ENCODE peak calls at places on chromosome 19, in four cellular contexts. One of them, this sample, is unnamed. For H3K4me1, the result is how much of the 10 kb centered on the place peaks cover.

GRCh38 chr19:27754700-27755099 is 1458.3 kb downstream of the UQCRFS1 start:
- DNase-seq in IMR-90: no peak
- DNase-seq in H1: no peak
- DNase-seq in mesendoderm: no peak
- DNase-seq in this sample: no peak

GRCh38 chr19:7356899-7357627 is 8.3 kb downstream of the ARHGEF18 start:
- DNase-seq in IMR-90: no peak
- DNase-seq in H1: no peak
- DNase-seq in mesendoderm: no peak
- DNase-seq in this sample: no peak

GRCh38 chr19:40928859-40929258 is 46.8 kb upstream of the CYP2A7 start:
- DNase-seq in IMR-90: no peak
- DNase-seq in H1: no peak
- DNase-seq in mesendoderm: peak
- DNase-seq in this sample: no peak

GRCh38 chr19:40278361-40279045 is 6.6 kb downstream of the AKT2 start:
- DNase-seq in IMR-90: no peak
- DNase-seq in H1: no peak
- DNase-seq in mesendoderm: no peak
- DNase-seq in this sample: no peak

GRCh38 chr19:27822336-27822735 is 1390.6 kb downstream of the UQCRFS1 start:
- DNase-seq in IMR-90: no peak
- DNase-seq in H1: no peak
- DNase-seq in mesendoderm: no peak
- DNase-seq in this sample: no peak

GRCh38 chr19:49106648-49107135 is 7.5 kb upstream of the LIN7B start:
- DNase-seq in IMR-90: peak
- DNase-seq in H1: no peak
- DNase-seq in mesendoderm: peak
- DNase-seq in this sample: peak

GRCh38 chr19:31105761-31106160 is 243.5 kb downstream of the TSHZ3 start:
- DNase-seq in IMR-90: no peak
- DNase-seq in H1: no peak
- DNase-seq in mesendoderm: no peak
- DNase-seq in this sample: peak

GRCh38 chr19:16899566-16900075 is 10.8 kb downstream of the F2RL3 start:
- DNase-seq in IMR-90: no peak
- DNase-seq in H1: no peak
- DNase-seq in mesendoderm: peak
- DNase-seq in this sample: peak

GRCh38 chr19:57103573-57104277 is 16.1 kb upstream of the USP29 start:
- DNase-seq in IMR-90: peak
- DNase-seq in H1: no peak
- DNase-seq in mesendoderm: peak
- DNase-seq in this sample: peak

GRCh38 chr19:35904312-35905068 is 2.2 kb downstream of the HCST start:
- DNase-seq in IMR-90: no peak
- DNase-seq in H1: no peak
- DNase-seq in mesendoderm: no peak
- DNase-seq in this sample: no peak

GRCh38 chr19:55620410-55620809 is 4.0 kb downstream of the ZNF784 start:
- DNase-seq in IMR-90: peak
- DNase-seq in H1: no peak
- DNase-seq in mesendoderm: no peak
- DNase-seq in this sample: no peak

GRCh38 chr19:55712804-55713631 is 25.2 kb downstream of the NLRP9 start:
- DNase-seq in IMR-90: no peak
- DNase-seq in H1: no peak
- DNase-seq in mesendoderm: no peak
- DNase-seq in this sample: no peak

GRCh38 chr19:30498707-30499106 is 126.5 kb downstream of the ZNF536 start:
- DNase-seq in IMR-90: no peak
- DNase-seq in H1: peak
- DNase-seq in mesendoderm: peak
- DNase-seq in this sample: peak

GRCh38 chr19:57280913-57281425 is 684 bp downstream of the ZNF460 start:
- DNase-seq in IMR-90: no peak
- DNase-seq in H1: no peak
- DNase-seq in mesendoderm: no peak
- DNase-seq in this sample: no peak

GRCh38 chr19:54684537-54684936 is 21.8 kb downstream of the LILRB4 start:
- DNase-seq in IMR-90: no peak
- DNase-seq in H1: no peak
- DNase-seq in mesendoderm: peak
- DNase-seq in this sample: no peak

GRCh38 chr19:57052102-57052501 is 67.7 kb upstream of the USP29 start:
- DNase-seq in IMR-90: no peak
- DNase-seq in H1: no peak
- DNase-seq in mesendoderm: no peak
- DNase-seq in this sample: no peak

GRCh38 chr19:35861640-35862160 is 5.0 kb downstream of the KIRREL2 start:
- DNase-seq in IMR-90: no peak
- DNase-seq in H1: no peak
- DNase-seq in mesendoderm: no peak
- DNase-seq in this sample: no peak

GRCh38 chr19:18776736-18777135 is 14.4 kb downstream of the COMP start:
- DNase-seq in IMR-90: peak
- DNase-seq in H1: no peak
- DNase-seq in mesendoderm: peak
- DNase-seq in this sample: no peak

GRCh38 chr19:47698631-47699359 is 14.4 kb upstream of the EHD2 start:
- DNase-seq in IMR-90: no peak
- DNase-seq in H1: no peak
- DNase-seq in mesendoderm: no peak
- DNase-seq in this sample: no peak

GRCh38 chr19:49200238-49200862 is 42.8 kb downstream of the TRPM4 start:
- DNase-seq in IMR-90: no peak
- DNase-seq in H1: no peak
- DNase-seq in mesendoderm: peak
- DNase-seq in this sample: peak

GRCh38 chr19:47813304-47813994 is 8.3 kb upstream of the CRX start:
- DNase-seq in IMR-90: peak
- DNase-seq in H1: peak
- DNase-seq in mesendoderm: peak
- DNase-seq in this sample: peak

GRCh38 chr19:35066691-35067563 is 25.4 kb downstream of the HPN start:
- DNase-seq in IMR-90: peak
- DNase-seq in H1: peak
- DNase-seq in mesendoderm: peak
- DNase-seq in this sample: peak

GRCh38 chr19:16846901-16847300 is 17.7 kb downstream of the SIN3B start:
- DNase-seq in IMR-90: no peak
- DNase-seq in H1: no peak
- DNase-seq in mesendoderm: no peak
- DNase-seq in this sample: no peak

GRCh38 chr19:17553256-17553655 is 2.2 kb upstream of the COLGALT1 start:
- DNase-seq in IMR-90: peak
- DNase-seq in H1: no peak
- DNase-seq in mesendoderm: no peak
- DNase-seq in this sample: peak

GRCh38 chr19:41530761-41531301 is 45.1 kb upstream of the CEACAM21 start:
- DNase-seq in IMR-90: no peak
- DNase-seq in H1: no peak
- DNase-seq in mesendoderm: no peak
- DNase-seq in this sample: no peak

GRCh38 chr19:28980236-28980868 is 232.6 kb downstream of the UQCRFS1 start:
- DNase-seq in IMR-90: peak
- DNase-seq in H1: no peak
- DNase-seq in mesendoderm: peak
- DNase-seq in this sample: peak

GRCh38 chr19:2527716-2528115 is 51.8 kb downstream of the GADD45B start:
- DNase-seq in IMR-90: no peak
- DNase-seq in H1: no peak
- DNase-seq in mesendoderm: no peak
- DNase-seq in this sample: peak

GRCh38 chr19:2524361-2524839 is 48.5 kb downstream of the GADD45B start:
- DNase-seq in IMR-90: no peak
- DNase-seq in H1: no peak
- DNase-seq in mesendoderm: no peak
- DNase-seq in this sample: no peak

GRCh38 chr19:2527171-2527570 is 51.2 kb downstream of the GADD45B start:
- DNase-seq in IMR-90: no peak
- DNase-seq in H1: no peak
- DNase-seq in mesendoderm: no peak
- DNase-seq in this sample: no peak

GRCh38 chr19:2524840-2525723 is 49.2 kb downstream of the GADD45B start:
- DNase-seq in IMR-90: peak
- DNase-seq in H1: no peak
- DNase-seq in mesendoderm: peak
- DNase-seq in this sample: no peak

GRCh38 chr19:2523630-2524311 is 47.8 kb downstream of the GADD45B start:
- DNase-seq in IMR-90: peak
- DNase-seq in H1: no peak
- DNase-seq in mesendoderm: peak
- DNase-seq in this sample: no peak
- H3K56ac ChIP-seq in IMR-90: no peak
- H3K56ac ChIP-seq in H1: no peak
- H3K56ac ChIP-seq in mesendoderm: no peak
- H3K56ac ChIP-seq in this sample: no peak

GRCh38 chr19:50266041-50266440 is 62.6 kb downstream of the MYH14 start:
- DNase-seq in IMR-90: no peak
- DNase-seq in H1: no peak
- DNase-seq in mesendoderm: no peak
- DNase-seq in this sample: no peak
- H2AK5ac ChIP-seq in IMR-90: no peak
- H2AK5ac ChIP-seq in H1: no peak
- H2AK5ac ChIP-seq in mesendoderm: no peak
- H2AK5ac ChIP-seq in this sample: no peak

DNA sequence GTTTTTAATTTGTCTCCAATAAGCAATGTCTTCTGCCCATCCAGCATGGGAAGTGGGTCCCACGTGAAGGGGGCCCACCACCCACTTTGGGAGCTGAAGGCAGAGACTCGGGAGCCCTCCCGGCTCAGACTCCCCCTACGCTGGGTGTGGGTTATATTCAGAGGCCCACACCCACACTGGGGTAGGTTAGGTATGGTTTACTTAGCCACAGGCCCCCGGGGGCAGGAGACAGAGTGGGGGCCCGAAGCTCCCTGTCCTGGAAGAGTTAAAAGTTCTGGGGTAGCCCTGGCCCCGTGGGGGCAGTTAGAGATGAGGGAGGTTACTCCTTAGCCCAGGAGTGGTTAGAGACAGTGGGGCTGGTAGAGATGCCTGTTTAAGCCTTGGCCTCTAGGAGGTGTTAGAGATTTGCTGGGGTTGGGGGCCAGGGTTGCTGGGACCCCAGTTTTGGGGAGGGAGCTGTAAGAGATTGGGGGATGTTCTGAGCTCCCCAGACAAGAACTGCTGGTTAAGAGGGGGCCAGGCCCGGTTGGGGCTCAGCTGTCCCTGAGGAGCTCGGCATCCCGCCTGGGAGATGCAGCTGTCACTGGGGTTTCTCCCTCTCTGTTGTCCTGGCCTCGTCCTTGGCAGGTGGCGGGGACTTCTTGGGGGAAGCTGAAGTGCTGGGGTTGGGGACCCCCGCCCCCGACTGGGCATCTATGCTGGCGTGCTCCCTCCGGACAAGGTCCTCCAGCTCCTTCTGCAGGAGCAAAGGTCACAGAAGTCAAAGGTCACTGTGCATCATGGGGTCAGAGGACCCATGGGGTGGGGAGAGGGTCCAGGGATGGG is 712 bp upstream of the RINL start:
- DNase-seq in IMR-90: no peak
- DNase-seq in H1: no peak
- DNase-seq in mesendoderm: no peak
- DNase-seq in this sample: no peak
- H3K4me1 ChIP-seq in IMR-90: under half
- H3K4me1 ChIP-seq in H1: under half
- H3K4me1 ChIP-seq in mesendoderm: under half
- H3K4me1 ChIP-seq in this sample: under half

GRCh38 chr19:658916-659839 is 3.8 kb downstream of the RNF126 start:
- DNase-seq in IMR-90: no peak
- DNase-seq in H1: no peak
- DNase-seq in mesendoderm: no peak
- DNase-seq in this sample: no peak

GRCh38 chr19:657611-658010 is 5.4 kb downstream of the RNF126 start:
- DNase-seq in IMR-90: no peak
- DNase-seq in H1: no peak
- DNase-seq in mesendoderm: no peak
- DNase-seq in this sample: no peak

GRCh38 chr19:658059-658839 is 4.8 kb downstream of the RNF126 start:
- DNase-seq in IMR-90: no peak
- DNase-seq in H1: no peak
- DNase-seq in mesendoderm: no peak
- DNase-seq in this sample: no peak

GRCh38 chr19:655691-656090 is 7.3 kb downstream of the RNF126 start:
- DNase-seq in IMR-90: no peak
- DNase-seq in H1: no peak
- DNase-seq in mesendoderm: no peak
- DNase-seq in this sample: no peak

GRCh38 chr19:656751-657559 is 6.1 kb downstream of the RNF126 start:
- DNase-seq in IMR-90: no peak
- DNase-seq in H1: no peak
- DNase-seq in mesendoderm: no peak
- DNase-seq in this sample: no peak
- H3K56ac ChIP-seq in IMR-90: no peak
- H3K56ac ChIP-seq in H1: no peak
- H3K56ac ChIP-seq in mesendoderm: no peak
- H3K56ac ChIP-seq in this sample: no peak

DNA sequence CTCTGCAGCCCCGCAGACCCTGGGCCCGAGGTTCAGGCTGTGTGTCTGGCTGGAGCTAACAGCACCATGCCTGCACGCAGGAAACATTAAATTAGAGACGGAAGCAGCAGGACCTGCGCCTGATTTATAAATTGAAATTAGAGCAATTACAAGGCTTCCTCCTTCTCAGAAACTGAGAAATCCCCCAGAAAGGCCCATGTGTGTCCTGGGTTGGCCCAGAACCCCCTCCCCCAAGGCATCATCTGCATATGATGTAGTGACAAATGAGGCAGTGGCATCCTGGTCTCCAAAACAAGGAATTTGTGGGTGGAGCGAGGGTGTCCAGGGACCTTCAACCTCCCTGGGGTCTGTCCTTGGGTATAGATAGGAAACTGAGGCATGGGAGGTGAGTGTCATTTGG is 27.2 kb upstream of the SEMA6B start:
- DNase-seq in IMR-90: no peak
- DNase-seq in H1: no peak
- DNase-seq in mesendoderm: peak
- DNase-seq in this sample: no peak
- H2AK5ac ChIP-seq in IMR-90: no peak
- H2AK5ac ChIP-seq in H1: no peak
- H2AK5ac ChIP-seq in mesendoderm: no peak
- H2AK5ac ChIP-seq in this sample: no peak